ENCODE peak calls at places on chromosomes 11 and 22, in five cellular contexts. One of them, this sample, is unnamed.

GRCh38 chr11:11620966-11621880 is 582 bp downstream of the GALNT18 start:
- DNase-seq in T-cell: no peak
- DNase-seq in Jurkat, Clone E6-1: peak; percentile 44
- DNase-seq in iPS DF 6.9: no peak
- DNase-seq in fibroblast of pulmonary artery: no peak
- DNase-seq in this sample: peak; percentile 31

GRCh38 chr11:71198823-71199165 is 53.6 kb downstream of the SHANK2 start:
- DNase-seq in T-cell: no peak
- DNase-seq in iPS DF 6.9: no peak
- DNase-seq in fibroblast of pulmonary artery: no peak
- DNase-seq in Jurkat, Clone E6-1: no peak
- DNase-seq in this sample: no peak

GRCh38 chr22:50314455-50315288 is 7.2 kb upstream of the PLXNB2 start:
- DNase-seq in Jurkat, Clone E6-1: peak; percentile 55
- DNase-seq in fibroblast of pulmonary artery: no peak
- DNase-seq in T-cell: peak; percentile 60
- DNase-seq in iPS DF 6.9: no peak
- DNase-seq in this sample: no peak

GRCh38 chr11:13276454-13276851 is 1.1 kb upstream of the BMAL1 start:
- DNase-seq in Jurkat, Clone E6-1: no peak
- DNase-seq in iPS DF 6.9: no peak
- DNase-seq in T-cell: no peak
- DNase-seq in fibroblast of pulmonary artery: no peak
- DNase-seq in this sample: no peak

GRCh38 chr22:42291287-42291686 is 20.8 kb upstream of the TCF20 start:
- DNase-seq in iPS DF 6.9: no peak
- DNase-seq in fibroblast of pulmonary artery: no peak
- DNase-seq in T-cell: no peak
- DNase-seq in Jurkat, Clone E6-1: no peak
- DNase-seq in this sample: no peak

GRCh38 chr11:5807580-5807979 is 1.1 kb upstream of the OR52N2 start:
- DNase-seq in Jurkat, Clone E6-1: no peak
- DNase-seq in T-cell: no peak
- DNase-seq in fibroblast of pulmonary artery: no peak
- DNase-seq in iPS DF 6.9: no peak
- DNase-seq in this sample: no peak

GRCh38 chr11:36155301-36155700 is 133.9 kb downstream of the COMMD9 start:
- DNase-seq in fibroblast of pulmonary artery: no peak
- DNase-seq in iPS DF 6.9: no peak
- DNase-seq in Jurkat, Clone E6-1: no peak
- DNase-seq in T-cell: no peak
- DNase-seq in this sample: no peak

GRCh38 chr11:134763030-134763388 is 351.0 kb upstream of the B3GAT1 start:
- DNase-seq in Jurkat, Clone E6-1: no peak
- DNase-seq in fibroblast of pulmonary artery: no peak
- DNase-seq in T-cell: no peak
- DNase-seq in iPS DF 6.9: no peak
- DNase-seq in this sample: no peak

GRCh38 chr22:19114984-19115552 is 7.1 kb downstream of the DGCR2 start:
- DNase-seq in Jurkat, Clone E6-1: no peak
- DNase-seq in fibroblast of pulmonary artery: no peak
- DNase-seq in T-cell: no peak
- DNase-seq in iPS DF 6.9: no peak
- DNase-seq in this sample: no peak

This sample was measured in NCI-H2081.